ENCODE peak calls at places on chromosomes 4 and X, in four cellular contexts. N is activated CD4-positive, CD25-positive, alpha-beta regulatory T cell; I is T-helper 1 cell; K is suprapubic skin. G is an unnamed sample.

GRCh38 chr4:81807927-81808672 is 336.4 kb upstream of the RASGEF1B start:
- DNase-seq in N (no peak), I (no peak), K (no peak), G (peak)

GRCh38 chr4:168848112-168848511 is 161.9 kb downstream of the CBR4 start:
- DNase-seq in N (no peak), I (no peak), K (no peak), G (no peak)

GRCh38 chr4:125833-126232 is 1.5 kb downstream of the ZNF718 start:
- DNase-seq in N (no peak), I (no peak), K (no peak), G (no peak)

GRCh38 chr4:122000849-122001248 is 49.0 kb upstream of the TRPC3 start:
- DNase-seq in N (no peak), I (no peak), K (no peak), G (no peak)

GRCh38 chr4:99945718-99946345 is 586 bp downstream of the DNAJB14 start:
- DNase-seq in N (peak), I (no peak), K (no peak), G (peak)

GRCh38 chrX:18354369-18355329 is at the start of gene SCML2:
- DNase-seq in N (no peak), I (no peak), K (no peak), G (peak)

GRCh38 chrX:154490021-154490413 is 412 bp downstream of the SLC10A3 start:
- DNase-seq in N (peak), I (no peak), K (peak), G (no peak)

GRCh38 chr4:158871050-158871724 is 102.4 kb downstream of the FNIP2 start:
- DNase-seq in N (no peak), I (no peak), K (no peak), G (no peak)

GRCh38 chr4:4866124-4866832 is 6.8 kb downstream of the MSX1 start:
- DNase-seq in N (no peak), I (no peak), K (no peak), G (no peak)

GRCh38 chrX:140836874-140837273 is 127.3 kb downstream of the LINC00632 start:
- DNase-seq in N (no peak), I (no peak), K (no peak), G (no peak)